ENCODE peak calls at places on chromosomes 2 and 18, in six cellular contexts. K, G, E, N, B and W are unnamed samples.

GRCh38 chr2:191297031-191297430 is 51.8 kb downstream of the MYO1B start:
- DNase-seq in B (no peak), E (no peak), G (no peak), N (no peak), K (no peak), W (no peak)

GRCh38 chr18:56030060-56030459 is 442.1 kb upstream of the TCF4 start:
- DNase-seq in N (no peak), B (no peak), E (no peak), G (no peak), K (no peak), W (no peak)

GRCh38 chr18:71808576-71808975 is 735.6 kb downstream of the CBLN2 start:
- DNase-seq in B (no peak), K (no peak), E (peak), N (no peak), G (no peak), W (no peak)

GRCh38 chr2:180071797-180072196 is 64.7 kb upstream of the CWC22 start:
- DNase-seq in E (no peak), B (no peak), G (no peak), N (no peak), K (no peak), W (no peak)

GRCh38 chr2:55519908-55520885 is 679 bp downstream of the CFAP36 start:
- DNase-seq in E (peak), K (peak), N (peak), B (no peak), G (peak), W (no peak)

GRCh38 chr2:174678395-174678794 is 80.8 kb upstream of the WIPF1 start:
- DNase-seq in G (no peak), N (no peak), K (no peak), E (no peak), B (no peak), W (no peak)

GRCh38 chr2:184611221-184612085 is 13.1 kb downstream of the ZNF804A start:
- DNase-seq in N (peak), K (no peak), E (peak), G (peak), B (peak), W (no peak)

GRCh38 chr2:12175323-12175722 is 428.9 kb downstream of the LPIN1 start:
- DNase-seq in K (no peak), N (no peak), B (no peak), E (no peak), G (no peak), W (no peak)

GRCh38 chr2:96142217-96143113 is 2.8 kb downstream of the DUSP2 start:
- DNase-seq in N (no peak), G (no peak), E (no peak), K (peak), B (no peak), W (no peak)

GRCh38 chr2:237312021-237312755 is 101.8 kb downstream of the COL6A3 start:
- DNase-seq in E (no peak), K (no peak), B (no peak), N (peak), G (no peak), W (no peak)

GRCh38 chr2:35081001-35081628 is 1274.5 kb upstream of the CRIM1 start:
- DNase-seq in G (no peak), K (no peak), B (no peak), N (peak), E (peak), W (no peak)

GRCh38 chr18:72922895-72923294 is 55.1 kb upstream of the NETO1 start:
- DNase-seq in E (no peak), G (no peak), N (no peak), B (no peak), K (no peak), W (no peak)

GRCh38 chr2:63976125-63976510 is 43.1 kb downstream of the VPS54 start:
- DNase-seq in N (no peak), E (no peak), K (no peak), B (no peak), G (no peak), W (no peak)

GRCh38 chr2:74361327-74361726 is 18.1 kb upstream of the SLC4A5 start:
- DNase-seq in K (no peak), B (no peak), E (no peak), G (no peak), N (no peak), W (no peak)

GRCh38 chr2:189581354-189582139 is 961 bp upstream of the SLC40A1 start:
- DNase-seq in G (no peak), B (no peak), N (no peak), E (no peak), K (no peak), W (no peak)

GRCh38 chr18:67665266-67665665 is 148.7 kb upstream of the DSEL start:
- DNase-seq in K (no peak), G (no peak), E (peak), B (no peak), N (peak), W (no peak)

GRCh38 chr2:105610444-105611327 is 134.0 kb upstream of the NCK2 start:
- DNase-seq in B (no peak), K (no peak), N (no peak), G (peak), E (no peak), W (no peak)

GRCh38 chr2:29073913-29074312 is 410 bp downstream of the PCARE start:
- DNase-seq in G (no peak), N (no peak), K (no peak), E (no peak), B (no peak), W (no peak)

GRCh38 chr18:36196239-36196995 is 9.1 kb downstream of the MOCOS start:
- DNase-seq in N (no peak), G (no peak), K (no peak), E (no peak), B (no peak), W (no peak)

GRCh38 chr2:29480423-29480822 is 365.2 kb downstream of the CLIP4 start:
- DNase-seq in B (no peak), N (no peak), K (no peak), E (no peak), G (peak), W (no peak)

GRCh38 chr2:64832926-64833325 is 156.3 kb upstream of the SLC1A4 start:
- DNase-seq in K (no peak), N (no peak), B (no peak), G (no peak), E (no peak), W (no peak)

GRCh38 chr18:66676699-66677098 is 72.8 kb upstream of the CDH19 start:
- DNase-seq in E (no peak), B (no peak), K (no peak), G (no peak), N (no peak), W (no peak)

GRCh38 chr2:232955856-232956255 is 57.2 kb downstream of the NGEF start:
- DNase-seq in B (no peak), K (no peak), E (no peak), N (no peak), G (no peak), W (no peak)

GRCh38 chr2:28378679-28379392 is 13.8 kb upstream of the FOSL2 start:
- DNase-seq in E (no peak), B (no peak), K (no peak), N (no peak), G (no peak), W (no peak)

GRCh38 chr2:25306767-25307368 is 34.9 kb downstream of the DNMT3A start:
- DNase-seq in B (no peak), N (no peak), G (no peak), E (no peak), K (no peak), W (no peak)

GRCh38 chr18:58263733-58264469 is 219.9 kb downstream of the NEDD4L start:
- DNase-seq in K (no peak), N (peak), G (no peak), E (peak), B (no peak), W (no peak)

GRCh38 chr2:12498703-12499102 is 218.0 kb upstream of the TRIB2 start:
- DNase-seq in E (no peak), N (peak), K (no peak), B (peak), G (no peak), W (no peak)

GRCh38 chr2:181371782-181372292 is 85.3 kb upstream of the ITGA4 start:
- DNase-seq in B (no peak), G (no peak), E (peak), K (no peak), N (peak), W (no peak)

GRCh38 chr2:108834620-108835019 is 48.0 kb downstream of the CCDC138 start:
- DNase-seq in K (no peak), N (no peak), E (no peak), B (no peak), G (no peak), W (no peak)

DNA sequence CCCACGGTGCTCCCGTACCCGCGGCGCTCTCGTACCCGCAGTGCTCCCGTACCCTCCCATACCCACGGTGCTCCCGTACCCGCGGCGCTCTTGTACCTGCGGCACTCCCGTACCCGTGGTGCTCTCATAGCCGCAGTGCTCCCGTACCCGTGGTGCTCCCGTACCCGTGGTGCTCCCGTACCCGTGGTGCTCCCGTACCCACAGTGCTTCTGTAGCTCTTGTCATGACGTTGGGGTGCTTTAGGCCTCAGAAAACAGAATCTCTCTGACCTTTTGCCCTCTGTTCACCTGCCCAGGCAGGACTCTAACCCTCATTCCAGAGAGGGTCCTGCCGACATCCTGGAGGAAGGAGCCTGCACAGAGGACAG is 35.3 kb downstream of the SLC66A2 start:
- DNase-seq in N (no peak), E (no peak), B (no peak), G (no peak), K (no peak), W (no peak)
- H3K4me3 ChIP-seq in N (no peak), E (no peak), B (no peak), G (no peak), K (no peak), W (no peak)

GRCh38 chr2:187552959-187553681 is 1.1 kb downstream of the TFPI start:
- DNase-seq in N (peak), G (no peak), E (peak), B (no peak), K (no peak), W (no peak)
- H3K4me3 ChIP-seq in N (peak), G (peak), E (peak), B (peak), K (no peak), W (peak)

GRCh38 chr18:2979871-2980606 is 32.9 kb downstream of the LPIN2 start:
- DNase-seq in K (no peak), B (no peak), E (no peak), G (no peak), N (no peak), W (no peak)

GRCh38 chr18:2979027-2979570 is 33.8 kb downstream of the LPIN2 start:
- DNase-seq in B (no peak), E (peak), G (no peak), N (peak), K (no peak), W (peak)

GRCh38 chr18:2978626-2979025 is 34.3 kb downstream of the LPIN2 start:
- DNase-seq in B (no peak), K (no peak), E (peak), G (no peak), N (peak), W (peak)

GRCh38 chr18:2981212-2981728 is 31.7 kb downstream of the LPIN2 start:
- DNase-seq in K (no peak), N (peak), G (no peak), E (peak), B (peak), W (peak)

DNA sequence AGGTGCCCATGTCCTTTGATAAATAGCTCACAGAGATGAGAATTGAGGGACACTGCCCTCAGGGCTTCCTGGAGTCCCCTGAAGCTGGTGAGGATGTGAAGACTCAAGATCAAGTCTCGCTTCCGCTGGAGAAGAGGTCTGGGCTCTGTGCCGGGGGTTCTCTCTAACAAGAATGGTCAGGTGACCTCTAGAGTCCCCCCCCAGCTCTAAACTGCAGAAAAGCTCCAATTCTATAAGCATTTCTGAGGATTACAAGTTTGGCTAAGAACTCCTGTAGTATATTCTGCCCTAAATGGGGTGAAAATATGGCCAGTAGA is 32.4 kb downstream of the LPIN2 start:
- DNase-seq in K (no peak), N (no peak), B (no peak), G (no peak), E (no peak), W (no peak)
- H3K4me3 ChIP-seq in K (peak), N (no peak), B (no peak), G (no peak), E (no peak), W (no peak)

GRCh38 chr2:167489307-167489706 is 601.0 kb downstream of the XIRP2 start:
- DNase-seq in G (no peak), B (no peak), N (no peak), E (peak), K (no peak), W (no peak)
- H3K4me3 ChIP-seq in G (no peak), B (no peak), N (no peak), E (no peak), K (no peak), W (no peak)

DNA sequence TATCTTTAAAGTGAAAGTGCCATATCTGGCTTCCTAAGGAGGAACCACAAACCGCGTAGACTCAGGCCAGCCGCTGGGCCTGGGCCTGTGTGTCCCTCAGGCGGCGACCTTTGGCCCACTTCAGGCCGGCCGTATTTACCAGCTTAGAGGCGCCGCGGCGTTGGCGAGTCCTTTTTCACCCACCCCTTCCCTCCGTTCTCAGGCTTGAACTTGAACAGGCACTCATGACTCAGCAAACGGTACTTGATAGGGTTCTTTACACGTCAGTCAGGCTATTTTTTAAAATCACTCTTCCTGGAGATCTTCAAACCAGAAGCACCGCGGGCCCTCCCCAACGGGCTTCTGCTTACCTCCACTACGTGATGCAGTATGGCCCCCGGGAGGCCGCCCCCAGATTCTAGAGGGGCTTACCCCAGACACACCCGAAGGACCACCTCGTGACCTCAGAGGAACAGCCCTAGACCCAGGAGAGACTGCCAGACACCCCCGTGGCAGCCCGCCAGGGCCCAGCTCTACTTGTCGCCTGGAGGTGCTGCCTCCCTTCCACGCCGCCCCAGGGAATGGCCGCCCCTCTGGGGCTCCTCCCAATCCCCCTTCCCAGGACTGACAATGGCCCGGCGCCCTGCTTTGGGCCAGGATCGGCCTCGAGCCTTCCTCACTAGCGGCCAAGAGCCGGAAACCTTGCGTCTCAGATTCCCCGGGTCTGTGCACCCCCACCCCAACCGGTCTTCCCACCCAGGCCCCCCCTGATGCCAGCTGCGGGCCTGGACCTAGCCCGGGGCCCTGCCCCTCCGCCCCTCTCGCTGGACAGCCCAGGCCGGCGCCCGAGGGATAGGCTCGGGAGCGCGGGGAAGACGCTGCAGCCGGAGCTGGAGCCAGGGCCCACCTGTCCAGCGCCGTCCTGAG is 33.8 kb upstream of the IMPA2 start:
- DNase-seq in E (peak), B (no peak), G (peak), N (peak), K (peak), W (peak)
- H3K4me3 ChIP-seq in E (peak), B (no peak), G (peak), N (peak), K (peak), W (peak)

GRCh38 chr2:9846554-9846953 is 3.3 kb downstream of the TAF1B start:
- DNase-seq in G (no peak), B (no peak), N (peak), E (no peak), K (no peak), W (no peak)
- H3K4me3 ChIP-seq in G (no peak), B (no peak), N (no peak), E (no peak), K (no peak), W (no peak)

GRCh38 chr18:65336411-65336810 is 414.4 kb upstream of the CDH7 start:
- DNase-seq in G (no peak), N (no peak), K (no peak), E (no peak), B (no peak), W (no peak)
- H3K4me3 ChIP-seq in G (no peak), N (no peak), K (no peak), E (no peak), B (no peak), W (no peak)

GRCh38 chr2:200310545-200310971 is 4.1 kb downstream of the SPATS2L start:
- DNase-seq in K (no peak), E (peak), N (peak), G (no peak), B (no peak), W (no peak)
- H3K4me3 ChIP-seq in K (no peak), E (no peak), N (no peak), G (no peak), B (no peak), W (no peak)

GRCh38 chr2:47520825-47521665 is 118.1 kb downstream of the MSH2 start:
- DNase-seq in N (peak), K (peak), G (no peak), E (peak), B (peak), W (no peak)

GRCh38 chr2:47518497-47519146 is 115.7 kb downstream of the MSH2 start:
- DNase-seq in B (no peak), K (no peak), G (no peak), N (no peak), E (no peak), W (no peak)

GRCh38 chr2:47519147-47519537 is 116.2 kb downstream of the MSH2 start:
- DNase-seq in B (no peak), E (no peak), K (no peak), G (no peak), N (no peak), W (no peak)

GRCh38 chr2:47520302-47520630 is 117.3 kb downstream of the MSH2 start:
- DNase-seq in G (no peak), E (no peak), B (no peak), N (no peak), K (no peak), W (no peak)

GRCh38 chr2:47519604-47520301 is 116.8 kb downstream of the MSH2 start:
- DNase-seq in B (no peak), N (no peak), G (no peak), E (no peak), K (no peak), W (no peak)
- H3K4me3 ChIP-seq in B (no peak), N (no peak), G (no peak), E (no peak), K (no peak), W (no peak)

GRCh38 chr2:40511661-40512213 is 59.8 kb upstream of the SLC8A1 start:
- DNase-seq in B (no peak), G (peak), E (peak), N (peak), K (no peak), W (peak)
- H3K4me3 ChIP-seq in B (no peak), G (peak), E (peak), N (peak), K (no peak), W (peak)